ENCODE peak calls at places on chromosomes 11 and 22, in four cellular contexts. O is dorsolateral prefrontal cortex, Y is A549, Q is upper lobe of right lung. F is an unnamed sample.
A peak's percentile ranks its signal among the peaks of the same experiment; 100 is the strongest.

GRCh38 chr22:35345808-35346505 is 34.9 kb upstream of the HMOX1 start:
- DNase-seq in O (no peak), Q (no peak), Y (no peak), F (no peak)

GRCh38 chr11:75954039-75954438 is 139.0 kb downstream of the UVRAG start:
- DNase-seq in O (no peak), Q (no peak), Y (no peak), F (no peak)

GRCh38 chr22:27380826-27381225 is 420.7 kb downstream of the MN1 start:
- DNase-seq in Y (no peak), O (no peak), Q (no peak), F (no peak)

GRCh38 chr11:109853156-109853776 is 239.9 kb upstream of the ZC3H12C start:
- DNase-seq in O (no peak), Y (peak; percentile 67), Q (no peak), F (peak; percentile 51)

GRCh38 chr11:38089728-38090127 is 1491.7 kb upstream of the RAG2 start:
- DNase-seq in O (no peak), Q (no peak), Y (peak; percentile 0), F (peak; percentile 39)

GRCh38 chr22:28799125-28799833 is 1.1 kb downstream of the XBP1 start:
- DNase-seq in O (peak; percentile 26), Q (no peak), Y (peak; percentile 83), F (peak; percentile 49)

GRCh38 chr11:128503231-128503991 is 83.9 kb downstream of the ETS1 start:
- DNase-seq in Y (no peak), Q (no peak), O (no peak), F (no peak)

GRCh38 chr11:108609681-108610080 is 16.1 kb upstream of the EXPH5 start:
- DNase-seq in O (no peak), Q (no peak), Y (peak; percentile 34), F (peak; percentile 79)

GRCh38 chr11:34798985-34799384 is 117.2 kb downstream of the APIP start:
- DNase-seq in Y (no peak), Q (no peak), O (no peak), F (no peak)

GRCh38 chr11:117883063-117883462 is 6.6 kb upstream of the FXYD6 start:
- DNase-seq in O (no peak), Q (no peak), Y (no peak), F (no peak)

GRCh38 chr11:94171693-94172440 is 43.2 kb downstream of the PANX1 start:
- DNase-seq in Q (no peak), O (peak; percentile 44), Y (peak; percentile 32), F (peak; percentile 25)

GRCh38 chr11:9569588-9570164 is 3.8 kb upstream of the WEE1 start:
- DNase-seq in Y (no peak), O (no peak), Q (no peak), F (no peak)

GRCh38 chr11:129323896-129324522 is 51.6 kb upstream of the BARX2 start:
- DNase-seq in O (no peak), Y (peak; percentile 47), Q (no peak), F (no peak)

DNA sequence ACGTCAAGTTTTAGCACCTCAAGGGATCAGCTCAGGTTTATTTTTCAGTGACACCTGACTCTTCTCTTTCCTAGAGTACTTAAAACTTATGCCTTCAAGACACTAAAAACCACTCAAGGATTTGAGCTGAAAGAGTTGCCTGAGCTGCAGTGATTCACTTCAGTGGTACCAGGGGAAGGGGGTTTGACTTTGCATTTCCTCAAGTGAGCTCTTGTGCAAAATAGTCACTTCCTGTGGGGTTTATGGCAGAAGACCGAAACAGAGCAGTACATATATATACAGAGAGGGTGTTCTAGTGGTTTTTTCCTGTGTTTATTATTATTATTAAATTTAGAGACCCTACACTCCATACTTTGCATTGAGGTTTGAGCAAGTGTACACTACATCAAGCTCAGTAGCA is 60.7 kb downstream of the DBX1 start:
- DNase-seq in Q (no peak), O (no peak), Y (no peak), F (no peak)
- H3K27ac ChIP-seq in Q (no peak overlapping the region), O (no peak overlapping the region), Y (no peak overlapping the region), F (no peak overlapping the region)

GRCh38 chr11:10797561-10797960 is 11.2 kb downstream of the EIF4G2 start:
- DNase-seq in O (no peak), Y (no peak), Q (no peak), F (no peak)

GRCh38 chr11:10800292-10800691 is 8.4 kb downstream of the EIF4G2 start:
- DNase-seq in O (no peak), Q (no peak), Y (no peak), F (no peak)

GRCh38 chr11:10793470-10794255 is 15.1 kb downstream of the EIF4G2 start:
- DNase-seq in O (no peak), Q (no peak), Y (no peak), F (no peak)

GRCh38 chr11:10796191-10796590 is 12.5 kb downstream of the EIF4G2 start:
- DNase-seq in O (no peak), Q (no peak), Y (no peak), F (no peak)

DNA sequence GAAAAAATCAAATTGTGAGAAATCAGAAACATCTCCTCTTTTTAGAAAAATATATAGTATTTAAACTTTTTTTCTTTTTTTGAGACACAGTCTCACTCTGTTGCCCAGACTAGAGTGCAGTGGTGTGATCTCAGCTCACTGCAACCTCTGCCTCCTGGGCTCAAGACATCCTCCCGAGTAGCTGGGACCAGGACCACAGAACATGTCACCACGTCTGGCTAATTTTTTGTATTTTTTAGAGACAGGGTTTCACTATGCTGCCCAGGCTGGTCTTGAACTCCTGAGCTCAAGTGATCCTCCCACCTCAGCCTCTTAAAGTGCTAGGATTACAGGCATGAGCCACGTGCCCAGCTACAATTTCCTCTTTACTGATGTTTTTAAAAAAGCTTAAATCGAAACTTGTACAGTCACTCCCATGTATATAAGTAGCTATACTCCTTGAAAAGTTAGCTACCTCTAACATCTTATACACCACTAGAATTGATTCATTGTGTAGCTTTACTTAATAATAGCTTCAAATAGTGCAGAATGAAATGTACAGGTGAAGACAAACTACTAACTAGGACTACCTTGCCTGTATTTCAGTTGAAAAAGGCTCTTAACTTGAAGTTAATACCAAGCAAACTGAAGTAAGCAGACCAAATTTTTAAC is 10.3 kb downstream of the EIF4G2 start:
- DNase-seq in Q (no peak), O (no peak), Y (no peak), F (no peak)
- H3K27ac ChIP-seq in Q (no peak overlapping the region), O (no peak overlapping the region), Y (no peak overlapping the region), F (no peak overlapping the region)

DNA sequence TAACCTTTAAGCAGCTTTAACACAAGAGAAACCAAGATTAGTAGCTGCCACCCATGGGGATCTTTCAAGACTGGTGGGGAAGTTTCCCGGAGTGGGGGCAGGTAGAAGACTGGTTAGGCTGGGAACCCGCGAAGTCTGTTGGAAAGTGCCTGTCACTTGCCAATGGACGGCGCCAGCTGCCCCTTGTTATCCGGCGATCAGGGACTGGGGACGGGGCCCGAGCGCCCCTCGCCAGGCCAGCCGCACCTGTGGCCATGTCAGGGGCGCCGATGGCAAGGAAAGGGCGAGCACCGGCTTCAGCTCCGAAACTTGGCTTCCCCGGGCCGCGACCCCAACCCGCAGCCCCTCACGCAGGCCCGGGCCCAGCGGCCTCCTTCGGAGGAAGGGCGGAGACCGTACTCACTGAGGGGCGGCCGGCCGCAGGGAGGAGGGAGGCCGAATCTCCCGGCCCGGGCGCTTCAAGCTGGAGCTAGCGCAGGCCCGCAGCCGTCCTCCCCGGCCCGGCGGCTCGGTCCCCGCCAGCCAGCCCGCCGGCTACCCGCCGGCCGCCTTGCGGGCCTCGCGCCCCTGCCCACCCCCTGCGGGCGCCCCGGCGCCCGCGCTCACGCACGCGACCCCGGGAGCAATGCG is 539 bp downstream of the EIF4ENIF1 start:
- DNase-seq in O (no peak), Q (peak; percentile 74), Y (peak; percentile 21), F (peak; percentile 50)
- H3K27ac ChIP-seq in O (peak overlapping the region; percentile 97), Q (peak overlapping the region; percentile 98), Y (peak overlapping the region; percentile 100), F (peak overlapping the region; percentile 63)

GRCh38 chr22:38738475-38739070 is 17.2 kb downstream of the SUN2 start:
- DNase-seq in Q (no peak), O (no peak), Y (no peak), F (no peak)

GRCh38 chr22:38741166-38741565 is 14.6 kb downstream of the SUN2 start:
- DNase-seq in Y (no peak), O (no peak), Q (no peak), F (no peak)

GRCh38 chr22:38740116-38740723 is 15.6 kb downstream of the SUN2 start:
- DNase-seq in Y (no peak), O (no peak), Q (no peak), F (no peak)

GRCh38 chr22:38740754-38741153 is 15.0 kb downstream of the SUN2 start:
- DNase-seq in Y (no peak), O (no peak), Q (no peak), F (no peak)

GRCh38 chr22:38739300-38740055 is 16.3 kb downstream of the SUN2 start:
- DNase-seq in Q (no peak), O (no peak), Y (no peak), F (no peak)
- H3K27ac ChIP-seq in Q (no peak overlapping the region), O (peak overlapping the region; percentile 100), Y (no peak overlapping the region), F (no peak overlapping the region)

GRCh38 chr11:272931-273198 is 5.3 kb upstream of the NLRP6 start:
- DNase-seq in Y (no peak), Q (no peak), O (no peak), F (peak; percentile 49)

GRCh38 chr11:272195-272930 is 5.8 kb upstream of the NLRP6 start:
- DNase-seq in O (no peak), Y (no peak), Q (peak; percentile 56), F (no peak)

GRCh38 chr11:270451-271208 is 7.6 kb upstream of the NLRP6 start:
- DNase-seq in O (no peak), Q (peak; percentile 63), Y (no peak), F (no peak)

GRCh38 chr11:269146-269890 is 8.9 kb upstream of the NLRP6 start:
- DNase-seq in O (peak; percentile 8), Y (no peak), Q (no peak), F (peak; percentile 58)

GRCh38 chr11:271316-271715 is 6.9 kb upstream of the NLRP6 start:
- DNase-seq in Y (no peak), O (no peak), Q (peak; percentile 53), F (no peak)
- H3K27ac ChIP-seq in Y (no peak overlapping the region), O (no peak overlapping the region), Q (no peak overlapping the region), F (no peak overlapping the region)

F was measured in SJCRH30.